ENCODE peak calls at places on chromosomes 1 and 21, in six cellular contexts. E, B, I, M, T and W are unnamed samples.

GRCh38 chr1:206839857-206840256 is 25.6 kb upstream of the IL20 start:
- DNase-seq in E (no peak), B (no peak), I (peak; percentile 71), M (no peak), T (no peak), W (no peak)

GRCh38 chr1:99180343-99180808 is 83.9 kb upstream of the PLPPR4 start:
- DNase-seq in E (peak; percentile 12), B (peak; percentile 71), I (peak; percentile 74), M (peak; percentile 62), T (peak; percentile 87), W (peak; percentile 71)

GRCh38 chr1:57826535-57826934 is 402.7 kb upstream of the DAB1 start:
- DNase-seq in E (no peak), B (no peak), I (no peak), M (no peak), T (peak; percentile 98), W (no peak)

GRCh38 chr21:28375708-28376385 is 616.8 kb downstream of the LTN1 start:
- DNase-seq in E (no peak), B (no peak), I (peak; percentile 77), M (no peak), T (no peak), W (no peak)

GRCh38 chr1:189628857-189629256 is 848.8 kb downstream of the BRINP3 start:
- DNase-seq in E (no peak), B (peak; percentile 27), I (no peak), M (no peak), T (no peak), W (no peak)

GRCh38 chr1:185373813-185374524 is 56.9 kb upstream of the IVNS1ABP start:
- DNase-seq in E (no peak), B (no peak), I (peak; percentile 36), M (no peak), T (no peak), W (no peak)

GRCh38 chr1:115496904-115497527 is 144.8 kb upstream of the VANGL1 start:
- DNase-seq in E (no peak), B (no peak), I (peak; percentile 58), M (no peak), T (no peak), W (no peak)

GRCh38 chr1:18239671-18240070 is 132.1 kb downstream of the IGSF21 start:
- DNase-seq in E (no peak), B (no peak), I (peak; percentile 3), M (no peak), T (no peak), W (no peak)

GRCh38 chr21:37783016-37783415 is 133.2 kb downstream of the KCNJ6 start:
- DNase-seq in E (no peak), B (no peak), I (peak; percentile 35), M (no peak), T (no peak), W (no peak)

GRCh38 chr1:94727846-94728715 is 92.1 kb upstream of the SLC44A3 start:
- DNase-seq in E (no peak), B (no peak), I (peak; percentile 99), M (no peak), T (no peak), W (no peak)

GRCh38 chr1:31689821-31690220 is 14.0 kb downstream of the COL16A1 start:
- DNase-seq in E (no peak), B (no peak), I (peak; percentile 96), M (no peak), T (no peak), W (no peak)

GRCh38 chr1:229342902-229343587 is at the start of gene CCSAP:
- DNase-seq in E (peak; percentile 70), B (peak; percentile 60), I (peak; percentile 38), M (no peak), T (no peak), W (peak; percentile 79)

GRCh38 chr1:185786524-185786923 is 52.3 kb downstream of the HMCN1 start:
- DNase-seq in E (no peak), B (no peak), I (peak; percentile 38), M (no peak), T (no peak), W (no peak)

GRCh38 chr1:169538998-169539871 is 47.0 kb downstream of the F5 start:
- DNase-seq in E (no peak), B (no peak), I (peak; percentile 83), M (no peak), T (no peak), W (no peak)

GRCh38 chr1:1000357-1001056 is 610 bp upstream of the HES4 start:
- DNase-seq in E (peak; percentile 68), B (peak; percentile 78), I (peak; percentile 89), M (peak; percentile 85), T (peak; percentile 35), W (peak; percentile 91)

GRCh38 chr21:41767606-41768370 is 936 bp upstream of the RIPK4 start:
- DNase-seq in E (no peak), B (no peak), I (peak; percentile 17), M (no peak), T (no peak), W (peak; percentile 52)

GRCh38 chr1:244653439-244654283 is 735 bp downstream of the DESI2 start:
- DNase-seq in E (no peak), B (peak; percentile 33), I (peak; percentile 31), M (no peak), T (no peak), W (no peak)

GRCh38 chr1:87600848-87601247 is 272.2 kb downstream of the LMO4 start:
- DNase-seq in E (no peak), B (no peak), I (peak; percentile 34), M (no peak), T (no peak), W (no peak)

GRCh38 chr1:9883585-9884449 is 26.3 kb downstream of the CTNNBIP1 start:
- DNase-seq in E (no peak), B (no peak), I (no peak), M (no peak), T (no peak), W (peak; percentile 76)

GRCh38 chr1:150352883-150353282 is 11.1 kb upstream of the RPRD2 start:
- DNase-seq in E (no peak), B (no peak), I (no peak), M (no peak), T (no peak), W (no peak)

GRCh38 chr1:94989911-94990463 is 63.1 kb upstream of the CNN3 start:
- DNase-seq in E (no peak), B (no peak), I (no peak), M (no peak), T (peak; percentile 16), W (no peak)

GRCh38 chr1:219798283-219799030 is 129.9 kb downstream of the SLC30A10 start:
- DNase-seq in E (no peak), B (no peak), I (peak; percentile 82), M (no peak), T (no peak), W (no peak)

GRCh38 chr1:43008425-43009108 is 49.9 kb upstream of the SLC2A1 start:
- DNase-seq in E (no peak), B (peak; percentile 100), I (no peak), M (no peak), T (no peak), W (peak; percentile 94)

GRCh38 chr1:102241431-102242338 is 245.0 kb upstream of the OLFM3 start:
- DNase-seq in E (no peak), B (no peak), I (no peak), M (no peak), T (no peak), W (no peak)

GRCh38 chr21:43755820-43756594 is 20.1 kb downstream of the CSTB start:
- DNase-seq in E (no peak), B (no peak), I (no peak), M (no peak), T (no peak), W (no peak)

GRCh38 chr1:15975358-15975804 is 520 bp downstream of the ZBTB17 start:
- DNase-seq in E (peak; percentile 86), B (peak; percentile 74), I (peak; percentile 58), M (no peak), T (peak; percentile 18), W (peak; percentile 89)

GRCh38 chr1:100785399-100786082 is 66.0 kb downstream of the VCAM1 start:
- DNase-seq in E (no peak), B (no peak), I (peak; percentile 74), M (no peak), T (no peak), W (no peak)